ENCODE peak calls at places on chromosomes 1 and 21, in five cellular contexts. C is K562, L is endothelial cell of umbilical vein, R is H1, E is fibroblast of lung. B is an unnamed sample.

GRCh38 chr21:34065015-34065414 is 8.4 kb upstream of the MRPS6 start:
- DNase-seq in C (no peak), L (no peak), R (no peak), E (no peak), B (no peak)

GRCh38 chr1:155938220-155938627 is 3.2 kb upstream of the RXFP4 start:
- DNase-seq in C (peak), L (peak), R (no peak), E (peak), B (peak)

GRCh38 chr21:44509539-44509938 is 30.5 kb downstream of the KRTAP10-1 start:
- DNase-seq in C (no peak), L (no peak), R (no peak), E (no peak), B (peak)

GRCh38 chr1:13871413-13871812 is 171.4 kb downstream of the PRDM2 start:
- DNase-seq in C (no peak), L (no peak), R (no peak), E (no peak), B (no peak)

GRCh38 chr1:21736876-21737275 is 46.1 kb downstream of the USP48 start:
- DNase-seq in C (no peak), L (no peak), R (no peak), E (no peak), B (no peak)

GRCh38 chr1:7625401-7625800 is 145.7 kb upstream of the VAMP3 start:
- DNase-seq in C (no peak), L (no peak), R (no peak), E (no peak), B (no peak)

GRCh38 chr1:109111386-109112055 is 2.4 kb upstream of the ELAPOR1 start:
- DNase-seq in C (no peak), L (no peak), R (no peak), E (peak), B (no peak)

GRCh38 chr1:201307760-201308499 is 24.6 kb downstream of the PKP1 start:
- DNase-seq in C (no peak), L (no peak), R (no peak), E (no peak), B (peak)

GRCh38 chr1:192024881-192025280 is 133.4 kb upstream of the RGS18 start:
- DNase-seq in C (no peak), L (no peak), R (no peak), E (no peak), B (no peak)

GRCh38 chr1:22576617-22577016 is 13.3 kb downstream of the EPHA8 start:
- DNase-seq in C (no peak), L (no peak), R (no peak), E (no peak), B (no peak)

GRCh38 chr1:12046749-12047119 is 16.4 kb upstream of the TNFRSF8 start:
- DNase-seq in C (no peak), L (no peak), R (no peak), E (no peak), B (no peak)

GRCh38 chr1:159826436-159827101 is at the start of gene SLAMF8:
- DNase-seq in C (no peak), L (no peak), R (no peak), E (no peak), B (no peak)

GRCh38 chr1:21783679-21784603 is 992 bp upstream of the USP48 start:
- DNase-seq in C (peak), L (peak), R (peak), E (peak), B (no peak)

GRCh38 chr1:17755120-17755519 is at the start of gene ACTL8:
- DNase-seq in C (peak), L (no peak), R (no peak), E (no peak), B (no peak)

GRCh38 chr1:40299366-40300248 is 17.5 kb downstream of the COL9A2 start:
- DNase-seq in C (no peak), L (no peak), R (no peak), E (peak), B (no peak)

GRCh38 chr21:32940079-32941014 is 85.4 kb upstream of the OLIG2 start:
- DNase-seq in C (peak), L (peak), R (no peak), E (peak), B (peak)

GRCh38 chr1:151237678-151238466 is 16.7 kb upstream of the PSMD4 start:
- DNase-seq in C (no peak), L (peak), R (no peak), E (no peak), B (no peak)

GRCh38 chr21:45539796-45540600 is 2.2 kb downstream of the SLC19A1 start:
- DNase-seq in C (no peak), L (no peak), R (peak), E (no peak), B (no peak)

GRCh38 chr1:18090636-18091035 is 17.0 kb upstream of the IGSF21 start:
- DNase-seq in C (no peak), L (no peak), R (peak), E (no peak), B (no peak)

GRCh38 chr1:152745765-152746444 is 11.9 kb upstream of the KPRP start:
- DNase-seq in C (no peak), L (no peak), R (no peak), E (no peak), B (no peak)

GRCh38 chr1:174788981-174789380 is 210.8 kb upstream of the CACYBP start:
- DNase-seq in C (peak), L (no peak), R (no peak), E (peak), B (peak)

GRCh38 chr1:31625180-31625514 is 7.7 kb downstream of the HCRTR1 start:
- DNase-seq in C (no peak), L (no peak), R (no peak), E (no peak), B (no peak)

GRCh38 chr1:203556047-203556851 is 62.3 kb downstream of the OPTC start:
- DNase-seq in C (no peak), L (no peak), R (peak), E (peak), B (no peak)

GRCh38 chr1:116168277-116169032 is 57.3 kb downstream of the MAB21L3 start:
- DNase-seq in C (peak), L (peak), R (peak), E (peak), B (no peak)

GRCh38 chr21:33760641-33761103 is 118.4 kb downstream of the ITSN1 start:
- DNase-seq in C (no peak), L (peak), R (no peak), E (peak), B (no peak)

GRCh38 chr1:228090613-228091081 is 8.1 kb downstream of the ARF1 start:
- DNase-seq in C (no peak), L (peak), R (no peak), E (peak), B (no peak)

GRCh38 chr1:205259361-205259832 is 31.7 kb downstream of the TMCC2 start:
- DNase-seq in C (no peak), L (no peak), R (no peak), E (peak), B (no peak)

GRCh38 chr1:14851775-14852174 is 253.3 kb downstream of the KAZN start:
- DNase-seq in C (no peak), L (no peak), R (no peak), E (no peak), B (no peak)

GRCh38 chr1:24635195-24635843 is 7.8 kb upstream of the SRRM1 start:
- DNase-seq in C (peak), L (peak), R (no peak), E (peak), B (peak)

GRCh38 chr1:207847116-207847515 is 63.8 kb downstream of the CD34 start:
- DNase-seq in C (no peak), L (peak), R (no peak), E (no peak), B (peak)

GRCh38 chr21:46003575-46004007 is 22.0 kb downstream of the COL6A1 start:
- DNase-seq in C (no peak), L (no peak), R (peak), E (no peak), B (no peak)

GRCh38 chr1:244214009-244214967 is 163.2 kb downstream of the ZBTB18 start:
- DNase-seq in C (no peak), L (peak), R (no peak), E (peak), B (peak)

GRCh38 chr21:36093512-36093911 is 23.7 kb downstream of the CBR1 start:
- DNase-seq in C (no peak), L (no peak), R (no peak), E (no peak), B (no peak)

GRCh38 chr1:230502306-230502705 is 76.2 kb upstream of the PGBD5 start:
- DNase-seq in C (no peak), L (no peak), R (no peak), E (no peak), B (no peak)

GRCh38 chr1:232974971-232975370 is 24.6 kb downstream of the NTPCR start:
- DNase-seq in C (no peak), L (peak), R (no peak), E (peak), B (no peak)

GRCh38 chr1:161382214-161383019 is 14.7 kb upstream of the CFAP126 start:
- DNase-seq in C (peak), L (peak), R (no peak), E (peak), B (peak)

GRCh38 chr1:219227731-219228419 is 54.2 kb downstream of the LYPLAL1 start:
- DNase-seq in C (no peak), L (no peak), R (no peak), E (peak), B (no peak)

GRCh38 chr1:180919183-180919700 is 6.5 kb downstream of the KIAA1614 start:
- DNase-seq in C (no peak), L (no peak), R (no peak), E (no peak), B (no peak)

GRCh38 chr1:159007734-159008133 is 2.0 kb upstream of the IFI16 start:
- DNase-seq in C (no peak), L (no peak), R (no peak), E (no peak), B (no peak)

GRCh38 chr1:220879509-220880366 is 495 bp downstream of the HLX start:
- DNase-seq in C (peak), L (peak), R (peak), E (peak), B (peak)

GRCh38 chr1:220881918-220882891 is 3.0 kb downstream of the HLX start:
- DNase-seq in C (no peak), L (no peak), R (peak), E (peak), B (no peak)

GRCh38 chr1:220879090-220879508 is at the start of gene HLX:
- DNase-seq in C (peak), L (peak), R (peak), E (peak), B (peak)

GRCh38 chr1:220880367-220880680 is 1.1 kb downstream of the HLX start:
- DNase-seq in C (no peak), L (no peak), R (no peak), E (peak), B (no peak)

DNA sequence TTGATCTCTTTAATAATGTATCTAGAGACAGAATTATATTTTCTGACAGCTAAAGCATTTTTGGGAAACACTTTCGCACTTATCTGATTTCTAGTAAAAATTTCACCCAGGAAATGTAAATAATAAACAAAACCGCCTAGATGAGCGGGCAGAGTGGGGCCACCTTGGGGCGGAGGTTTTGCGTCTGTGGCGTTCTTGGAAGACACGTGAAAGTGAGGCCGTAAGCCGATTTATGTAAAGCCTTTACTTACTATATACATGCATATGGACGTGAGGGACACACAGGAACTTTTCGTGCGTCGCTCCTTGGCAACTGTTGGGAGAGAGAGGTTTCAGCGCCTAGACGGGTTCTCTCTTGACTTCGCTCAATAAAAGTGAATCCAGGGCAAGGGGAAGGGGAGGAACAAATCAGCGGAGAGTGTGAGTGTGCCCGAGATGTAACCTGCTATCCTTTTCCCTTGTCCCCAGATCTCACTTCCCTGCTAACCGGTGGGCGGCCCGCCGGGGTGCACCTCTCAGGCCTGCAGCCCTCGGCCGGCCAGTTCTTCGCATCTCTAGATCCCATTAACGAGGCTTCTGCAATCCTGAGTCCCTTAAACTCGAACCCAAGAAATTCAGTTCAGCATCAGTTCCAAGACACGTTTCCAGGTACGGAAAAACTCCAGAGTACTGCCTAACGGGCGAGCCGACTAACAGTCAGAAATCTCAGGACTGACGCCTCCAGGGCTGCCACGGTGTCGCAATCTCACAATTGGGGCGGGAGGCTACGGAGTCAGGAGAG is 1.7 kb downstream of the HLX start:
- DNase-seq in C (peak), L (no peak), R (peak), E (peak), B (no peak)
- TF ChIP-seq EZH2 in C (no peak), L (peak), R (peak), E (no peak), B (peak)

GRCh38 chr21:41895643-41896493 is 16.7 kb upstream of the PRDM15 start:
- DNase-seq in C (peak), L (peak), R (peak), E (peak), B (no peak)
- H3K4me2 ChIP-seq in C (peak), L (peak), R (no peak), E (no peak), B (no peak)

GRCh38 chr1:67097305-67097704 is 37.5 kb downstream of the C1orf141 start:
- DNase-seq in C (no peak), L (no peak), R (no peak), E (no peak), B (peak)
- H2AFZ ChIP-seq in C (peak), L (no peak), R (peak), E (no peak), B (no peak)

DNA sequence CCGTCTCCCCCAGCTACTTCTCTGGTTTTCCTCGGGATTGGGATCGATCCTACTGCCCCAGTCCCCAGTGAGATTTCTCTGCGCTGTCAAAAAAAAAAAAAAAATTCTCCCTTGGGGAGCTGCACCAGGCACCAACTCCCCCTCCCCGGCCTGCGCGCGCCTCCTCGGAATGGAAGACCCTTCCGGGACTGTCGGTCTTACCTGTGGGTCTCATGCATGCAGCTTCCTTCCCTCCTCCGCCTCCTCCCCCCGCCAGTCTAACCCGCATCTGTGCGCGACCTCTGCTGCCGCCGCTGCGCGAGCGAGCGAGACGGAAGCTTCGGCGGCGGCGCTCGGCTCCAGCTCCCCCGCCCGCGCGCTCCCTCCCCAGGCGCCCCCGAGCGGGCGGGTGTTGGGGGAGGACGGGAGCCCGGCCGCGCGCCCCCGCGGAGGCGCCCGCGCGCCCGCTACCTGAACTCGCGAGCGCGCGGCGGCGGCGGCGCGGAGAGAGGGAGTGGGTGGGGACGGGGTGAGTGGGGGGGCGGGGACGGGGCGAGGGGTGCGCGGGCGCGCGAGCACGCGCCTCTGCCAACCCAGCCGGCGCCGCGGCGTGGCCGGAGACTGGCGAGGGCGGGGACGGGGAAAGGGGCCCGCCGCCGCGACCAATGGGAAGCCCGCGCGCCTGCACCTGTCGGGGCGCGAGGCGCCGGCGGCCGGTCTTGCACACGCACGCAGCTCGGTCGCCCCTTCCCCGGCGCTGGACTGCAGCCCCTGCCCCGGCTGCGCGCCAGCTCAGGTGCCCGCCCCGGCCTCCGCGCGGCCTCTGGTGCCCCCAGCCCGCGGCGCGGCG is at the start of gene SUSD4:
- DNase-seq in C (peak), L (no peak), R (peak), E (no peak), B (no peak)
- TF ChIP-seq EZH2 in C (no peak), L (peak), R (no peak), E (no peak), B (no peak)

DNA sequence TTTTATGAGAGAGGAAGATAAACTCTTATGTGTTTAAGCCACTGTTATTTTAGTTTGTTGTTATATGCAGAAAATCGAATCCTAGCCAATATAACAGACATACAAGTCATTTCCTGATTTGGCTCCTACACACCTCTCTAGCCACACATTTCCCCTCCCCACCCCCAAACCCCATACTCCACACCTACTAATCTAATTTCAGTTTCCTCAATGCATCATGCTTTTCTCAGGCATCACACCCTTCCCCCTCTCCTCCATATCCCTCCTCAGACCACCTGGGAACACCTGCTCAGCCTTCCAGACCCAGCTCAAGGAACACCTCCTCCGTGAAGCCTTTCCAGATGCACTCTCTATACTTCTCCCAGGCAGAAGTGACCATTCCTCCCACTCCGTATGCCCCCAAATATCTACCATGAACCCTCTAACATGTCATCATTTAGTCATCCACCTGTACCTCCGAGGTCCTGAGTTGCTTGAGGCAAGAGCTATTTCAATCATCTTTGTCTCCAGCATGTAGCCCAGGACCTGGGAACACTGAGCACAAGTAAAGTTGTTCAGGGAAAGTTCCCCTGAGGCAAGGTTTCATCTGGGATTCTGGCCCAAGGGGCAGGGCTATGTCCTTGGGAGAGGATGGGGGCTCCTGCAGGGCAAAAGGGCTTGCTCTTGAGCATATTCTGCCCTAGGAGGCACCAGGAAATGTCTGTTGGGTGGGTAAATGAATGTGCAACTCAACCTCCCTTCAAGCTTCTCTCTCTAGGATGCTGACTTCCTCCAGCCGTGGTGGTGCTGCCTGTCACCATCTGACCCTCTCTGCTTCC is 126.8 kb downstream of the HIVEP3 start:
- DNase-seq in C (no peak), L (no peak), R (no peak), E (no peak), B (no peak)
- H3K4me2 ChIP-seq in C (no peak), L (no peak), R (no peak), E (no peak), B (no peak)

DNA sequence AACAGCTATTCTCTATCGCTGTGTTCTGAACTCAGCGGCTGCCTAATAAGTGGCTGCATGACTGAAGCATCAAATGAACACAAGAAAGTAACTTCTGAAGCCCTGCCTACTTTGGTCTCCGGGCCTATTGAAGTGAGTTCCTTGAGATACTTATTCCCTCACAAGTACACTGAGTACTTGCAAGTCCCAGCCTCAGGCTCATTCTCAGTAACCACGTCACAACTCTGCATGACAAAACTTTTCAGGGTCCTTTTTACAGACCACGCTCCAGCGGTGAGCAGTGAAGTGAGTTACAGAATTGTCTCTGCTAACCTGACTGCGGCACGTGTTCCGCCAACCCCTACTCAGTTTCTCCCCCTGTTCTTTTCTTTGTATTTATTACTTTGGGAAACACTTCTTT is 1342.7 kb upstream of the ADGRL4 start:
- DNase-seq in C (no peak), L (no peak), R (no peak), E (no peak), B (no peak)
- H2AFZ ChIP-seq in C (no peak), L (no peak), R (peak), E (no peak), B (no peak)

B was measured in mammary epithelial cell.